ENCODE peak calls at places on chromosomes 1 and 21, in five cellular contexts. P, R, I, H and Y are unnamed samples.

GRCh38 chr1:54361342-54361741 is 44.9 kb downstream of the SSBP3 start:
- DNase-seq in R (no peak), P (peak), H (no peak), I (no peak), Y (no peak)

GRCh38 chr1:229035054-229035747 is 235.7 kb upstream of the RAB4A start:
- DNase-seq in H (no peak), I (no peak), R (no peak), P (no peak), Y (no peak)

GRCh38 chr1:183554577-183554976 is 35.7 kb downstream of the NCF2 start:
- DNase-seq in R (no peak), I (no peak), P (no peak), H (no peak), Y (no peak)

GRCh38 chr21:20592482-20592881 is 405.7 kb upstream of the NCAM2 start:
- DNase-seq in R (no peak), I (no peak), P (peak), H (no peak), Y (no peak)

GRCh38 chr1:19338323-19338762 is 26.2 kb downstream of the SLC66A1 start:
- DNase-seq in R (peak), P (peak), I (no peak), H (peak), Y (no peak)

GRCh38 chr1:34822202-34822601 is 29.4 kb downstream of the GJA4 start:
- DNase-seq in H (no peak), I (no peak), R (no peak), P (no peak), Y (no peak)

GRCh38 chr1:108141604-108142003 is 58.5 kb downstream of the SLC25A24 start:
- DNase-seq in P (no peak), H (no peak), I (peak), R (no peak), Y (peak)

GRCh38 chr1:224498574-224499170 is 64.1 kb upstream of the WDR26 start:
- DNase-seq in I (peak), P (peak), R (peak), H (no peak), Y (peak)

GRCh38 chr1:204902674-204903073 is 32.0 kb downstream of the NFASC start:
- DNase-seq in H (no peak), R (no peak), P (no peak), I (no peak), Y (no peak)

GRCh38 chr21:34526618-34527290 is 14.7 kb upstream of the KCNE1 start:
- DNase-seq in H (peak), I (peak), R (no peak), P (peak), Y (peak)

GRCh38 chr1:183385746-183386145 is 32.4 kb downstream of the NMNAT2 start:
- DNase-seq in I (no peak), R (no peak), H (no peak), P (peak), Y (peak)

GRCh38 chr1:50793521-50793920 is 166.5 kb downstream of the FAF1 start:
- DNase-seq in P (no peak), H (no peak), R (no peak), I (no peak), Y (no peak)

GRCh38 chr1:74799119-74799518 is 66.2 kb downstream of the TYW3 start:
- DNase-seq in H (no peak), R (no peak), I (no peak), P (no peak), Y (no peak)

GRCh38 chr1:232568331-232568852 is 61.5 kb downstream of the SIPA1L2 start:
- DNase-seq in I (no peak), R (no peak), P (no peak), H (no peak), Y (no peak)

GRCh38 chr21:34807146-34807880 is 138.5 kb downstream of the CLIC6 start:
- DNase-seq in R (no peak), I (peak), H (no peak), P (peak), Y (peak)

GRCh38 chr1:75174031-75174760 is 40.0 kb downstream of the LHX8 start:
- DNase-seq in R (no peak), P (no peak), I (no peak), H (no peak), Y (no peak)

GRCh38 chr21:31186916-31187315 is 148.6 kb upstream of the KRTAP19-8 start:
- DNase-seq in R (no peak), H (no peak), P (peak), I (no peak), Y (no peak)

GRCh38 chr1:183845681-183846080 is 40.8 kb downstream of the RGL1 start:
- DNase-seq in R (no peak), P (no peak), H (no peak), I (peak), Y (no peak)

GRCh38 chr1:175338447-175339135 is 146.0 kb upstream of the KIAA0040 start:
- DNase-seq in I (no peak), H (no peak), R (peak), P (peak), Y (peak)

GRCh38 chr1:6245869-6246496 is 2.0 kb downstream of the HES3 start:
- DNase-seq in I (no peak), H (no peak), R (peak), P (peak), Y (no peak)

DNA sequence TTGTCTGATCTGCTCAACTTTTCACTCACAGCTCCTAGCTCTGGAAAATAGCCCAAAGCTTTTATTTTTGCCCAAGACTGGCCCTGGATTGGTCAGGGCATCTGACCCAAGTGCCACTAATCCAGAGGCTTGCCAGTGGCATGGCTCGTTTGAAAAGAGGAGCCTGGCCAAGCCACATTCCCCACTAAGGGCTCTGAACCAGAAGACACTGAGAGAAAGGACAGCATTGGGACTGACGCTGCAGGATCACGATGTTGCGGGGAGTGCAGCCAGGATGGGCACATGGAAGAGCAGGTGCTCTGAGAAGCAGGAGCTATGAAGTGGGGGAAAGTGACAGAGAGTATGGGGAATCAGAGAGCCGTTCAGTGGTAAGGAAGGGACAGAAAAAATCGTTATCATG is 44.9 kb upstream of the TSPAN2 start:
- DNase-seq in P (no peak), H (no peak), I (no peak), R (no peak), Y (no peak)
- H2AK5ac ChIP-seq in P (no peak), H (no peak), I (peak), R (no peak), Y (peak)

GRCh38 chr1:245621589-245621988 is 466.8 kb downstream of the KIF26B start:
- DNase-seq in H (no peak), P (peak), R (no peak), I (no peak), Y (no peak)

GRCh38 chr1:245622332-245623014 is 467.7 kb downstream of the KIF26B start:
- DNase-seq in P (peak), R (no peak), H (no peak), I (no peak), Y (no peak)
- H3K4ac ChIP-seq in P (no peak), R (no peak), H (no peak), I (no peak), Y (no peak)

GRCh38 chr1:198234511-198235251 is 77.9 kb downstream of the NEK7 start:
- DNase-seq in R (no peak), H (no peak), I (peak), P (peak), Y (peak)
- H3K9ac ChIP-seq in R (no peak), H (no peak), I (peak), P (no peak), Y (peak)

GRCh38 chr1:203556047-203556851 is 62.3 kb downstream of the OPTC start:
- DNase-seq in H (no peak), I (peak), P (peak), R (no peak), Y (peak)

GRCh38 chr1:203555046-203555445 is 61.1 kb downstream of the OPTC start:
- DNase-seq in I (no peak), H (no peak), R (no peak), P (no peak), Y (no peak)

GRCh38 chr1:203557390-203557789 is 63.4 kb downstream of the OPTC start:
- DNase-seq in I (peak), P (no peak), H (no peak), R (no peak), Y (peak)

GRCh38 chr1:203553501-203553900 is 59.5 kb downstream of the OPTC start:
- DNase-seq in H (no peak), P (no peak), R (no peak), I (no peak), Y (no peak)

DNA sequence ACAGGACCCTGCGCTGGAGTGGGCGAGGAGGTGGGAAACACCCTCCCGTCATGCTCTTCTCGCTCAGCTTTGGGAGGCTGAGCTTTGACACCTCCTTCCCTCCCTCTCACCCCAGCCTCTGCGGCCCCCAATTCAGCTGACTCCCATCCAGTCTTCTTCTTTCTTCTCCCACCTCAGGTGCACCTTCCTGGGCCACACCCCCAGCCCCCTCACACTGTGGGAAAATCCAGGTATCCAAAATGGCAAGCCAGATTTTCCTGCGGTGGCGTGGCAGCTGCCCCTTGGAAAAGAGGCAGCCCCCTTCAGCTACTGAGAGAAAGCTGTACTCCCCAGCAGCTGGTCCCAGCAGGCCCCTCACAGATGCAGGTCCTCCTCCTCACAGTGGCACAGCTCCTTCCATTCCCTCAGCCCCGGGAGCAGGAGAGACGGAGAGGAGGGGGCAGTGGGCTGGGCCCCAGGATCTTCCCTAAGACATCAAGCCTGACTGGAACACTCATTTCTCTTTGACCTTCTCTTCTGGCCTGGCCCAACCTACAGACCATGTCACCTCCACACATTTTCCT is 61.6 kb downstream of the OPTC start:
- DNase-seq in H (no peak), R (no peak), I (no peak), P (no peak), Y (no peak)
- H2AK5ac ChIP-seq in H (peak), R (peak), I (peak), P (peak), Y (no peak)

GRCh38 chr1:111446967-111447892 is 1.8 kb downstream of the WDR77 start:
- DNase-seq in H (no peak), I (no peak), R (no peak), P (no peak), Y (no peak)
- H3K4ac ChIP-seq in H (no peak), I (no peak), R (no peak), P (no peak), Y (no peak)

GRCh38 chr1:155084722-155085503 is 6.3 kb downstream of the EFNA3 start:
- DNase-seq in P (peak), I (peak), H (peak), R (peak), Y (peak)
- H3K9ac ChIP-seq in P (peak), I (peak), H (peak), R (peak), Y (peak)

DNA sequence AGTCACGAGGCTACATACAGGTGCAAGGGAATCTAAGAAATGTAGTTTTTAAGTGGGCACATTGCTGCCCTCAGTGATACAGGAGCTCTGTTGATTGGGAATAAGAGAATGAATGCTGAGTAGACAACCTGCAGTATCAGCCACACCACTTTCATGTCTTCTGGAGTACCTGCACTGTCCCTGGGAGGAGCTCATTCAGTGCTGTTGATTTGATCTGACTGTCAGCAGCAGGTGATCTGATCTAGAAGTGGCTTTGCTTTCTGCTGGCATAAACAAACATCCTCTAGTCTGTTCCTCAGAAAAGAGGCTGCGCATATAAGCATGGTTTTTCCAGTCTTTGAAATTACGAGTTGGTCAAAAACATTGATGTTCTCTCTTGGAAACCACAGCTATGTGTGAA is 35.5 kb upstream of the LRRC52 start:
- DNase-seq in I (no peak), R (no peak), H (no peak), P (no peak), Y (no peak)
- H2AK5ac ChIP-seq in I (no peak), R (no peak), H (no peak), P (no peak), Y (no peak)

DNA sequence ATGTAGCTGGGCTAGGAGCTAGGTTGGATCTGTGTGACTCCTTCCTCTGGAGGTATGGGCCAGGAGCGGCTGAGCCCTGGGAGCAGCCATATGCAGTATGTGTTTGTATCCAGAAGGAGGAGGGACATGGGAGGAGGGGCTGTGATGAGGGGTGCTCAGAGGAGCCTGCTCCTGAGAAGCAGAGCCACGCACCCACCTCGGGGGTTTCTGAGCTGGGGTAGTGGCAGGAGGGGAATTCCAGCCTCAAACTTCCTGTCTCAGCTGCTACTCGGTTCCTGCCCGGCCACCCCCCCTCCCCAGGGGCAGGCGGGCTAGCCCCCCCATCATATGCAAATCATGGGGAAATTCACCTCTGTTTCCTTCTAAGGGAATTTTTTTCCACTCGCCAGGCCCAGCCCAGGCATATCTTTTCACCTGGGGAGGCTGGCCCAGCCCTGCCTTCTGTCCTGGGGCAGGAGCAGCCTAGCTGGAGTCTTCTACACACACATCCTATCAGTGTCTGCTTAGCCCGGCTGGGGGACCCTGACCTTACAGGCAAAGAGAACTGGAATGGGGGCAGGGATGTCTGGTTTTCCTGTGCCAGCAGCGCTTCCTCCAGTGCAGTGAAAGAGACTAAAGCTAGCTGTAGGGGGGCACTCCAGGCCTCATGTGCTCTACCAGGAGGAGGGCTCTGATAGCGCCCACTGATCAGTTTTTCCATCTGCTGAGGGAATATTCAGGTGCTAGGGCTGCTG is 3.0 kb downstream of the ZC3H12A start:
- DNase-seq in H (no peak), R (no peak), P (peak), I (peak), Y (peak)
- H3K4ac ChIP-seq in H (no peak), R (peak), P (no peak), I (peak), Y (peak)

DNA sequence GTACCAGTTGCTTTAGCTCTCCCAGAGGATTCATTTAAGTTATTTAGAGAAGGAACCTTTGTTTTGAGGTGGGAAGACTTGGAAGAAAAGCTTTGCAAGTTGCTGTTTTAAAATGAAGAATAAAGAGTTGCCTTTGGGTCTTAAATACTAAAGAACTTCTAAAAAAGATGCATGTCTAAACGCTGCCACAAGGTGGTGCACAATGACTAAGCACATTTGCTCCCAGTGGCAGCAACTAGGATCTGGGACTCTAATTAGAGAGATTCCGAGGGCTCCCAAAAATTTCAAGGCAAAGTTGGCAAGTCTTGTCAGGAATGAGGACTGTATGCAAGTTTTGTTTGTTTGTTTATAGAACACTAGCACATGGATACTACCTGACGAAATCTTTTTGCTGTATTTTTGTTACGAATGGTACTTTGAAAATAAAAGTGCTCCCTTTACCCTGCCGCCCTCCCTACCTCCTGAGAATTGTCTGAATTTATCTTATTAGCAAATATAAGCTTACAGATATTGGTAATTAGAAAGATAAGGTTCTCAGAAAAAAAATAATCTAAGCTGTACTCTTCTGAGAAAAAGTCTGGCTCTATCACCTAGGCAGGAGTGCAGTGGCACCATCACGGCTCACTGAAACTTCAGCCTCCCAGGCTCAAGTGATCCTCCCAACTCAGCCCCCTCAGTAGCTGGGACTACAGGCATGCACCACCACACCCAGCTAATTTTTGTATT is 121.8 kb downstream of the HFM1 start:
- DNase-seq in H (peak), I (peak), R (peak), P (peak), Y (peak)
- H3K9ac ChIP-seq in H (no peak), I (no peak), R (no peak), P (no peak), Y (peak)